ENCODE peak calls at places on chromosomes 5 and 9, in four cellular contexts. One of them, this sample, is unnamed.

GRCh38 chr9:82722556-82722955 is 340.4 kb downstream of the RASEF start:
- DNase-seq in HepG2: no peak
- DNase-seq in GM12878: no peak
- DNase-seq in K562: no peak
- DNase-seq in this sample: no peak

GRCh38 chr9:3893519-3893918 is 367.7 kb upstream of the RFX3 start:
- DNase-seq in HepG2: no peak
- DNase-seq in GM12878: no peak
- DNase-seq in K562: no peak
- DNase-seq in this sample: no peak

GRCh38 chr9:129719135-129719534 is 33.7 kb downstream of the PTGES start:
- DNase-seq in HepG2: no peak
- DNase-seq in GM12878: no peak
- DNase-seq in K562: no peak
- DNase-seq in this sample: no peak

GRCh38 chr9:89497978-89498844 is at the start of gene SEMA4D:
- DNase-seq in HepG2: no peak
- DNase-seq in GM12878: no peak
- DNase-seq in K562: peak; percentile 54
- DNase-seq in this sample: peak; percentile 82

GRCh38 chr5:152364172-152364571 is 40.9 kb downstream of the NMUR2 start:
- DNase-seq in HepG2: no peak
- DNase-seq in GM12878: no peak
- DNase-seq in K562: no peak
- DNase-seq in this sample: no peak

GRCh38 chr5:176658817-176659216 is 11.5 kb downstream of the TSPAN17 start:
- DNase-seq in HepG2: no peak
- DNase-seq in GM12878: no peak
- DNase-seq in K562: no peak
- DNase-seq in this sample: no peak

GRCh38 chr9:13513710-13514444 is 234.4 kb upstream of the MPDZ start:
- DNase-seq in HepG2: no peak
- DNase-seq in GM12878: no peak
- DNase-seq in K562: peak; percentile 2
- DNase-seq in this sample: peak; percentile 6

GRCh38 chr5:54753034-54753433 is 232.4 kb downstream of the ESM1 start:
- DNase-seq in HepG2: no peak
- DNase-seq in GM12878: peak; percentile 51
- DNase-seq in K562: no peak
- DNase-seq in this sample: no peak

GRCh38 chr5:1139806-1140187 is 27.9 kb upstream of the SLC12A7 start:
- DNase-seq in HepG2: no peak
- DNase-seq in GM12878: no peak
- DNase-seq in K562: no peak
- DNase-seq in this sample: no peak

GRCh38 chr9:103183569-103184191 is 188.5 kb downstream of the CYLC2 start:
- DNase-seq in HepG2: peak; percentile 9
- DNase-seq in GM12878: no peak
- DNase-seq in K562: no peak
- DNase-seq in this sample: no peak

GRCh38 chr5:59039296-59040006 is 456.6 kb downstream of the RAB3C start:
- DNase-seq in HepG2: no peak
- DNase-seq in GM12878: no peak
- DNase-seq in K562: peak; percentile 3
- DNase-seq in this sample: peak; percentile 50

GRCh38 chr5:135269224-135269623 is 129.8 kb downstream of the MACROH2A1 start:
- DNase-seq in HepG2: no peak
- DNase-seq in GM12878: no peak
- DNase-seq in K562: no peak
- DNase-seq in this sample: no peak

GRCh38 chr9:4861736-4862451 is 69.2 kb downstream of the RCL1 start:
- DNase-seq in HepG2: peak; percentile 63
- DNase-seq in GM12878: no peak
- DNase-seq in K562: peak; percentile 22
- DNase-seq in this sample: no peak

GRCh38 chr9:133818444-133818843 is 80.3 kb upstream of the SARDH start:
- DNase-seq in HepG2: peak; percentile 46
- DNase-seq in GM12878: no peak
- DNase-seq in K562: no peak
- DNase-seq in this sample: no peak

GRCh38 chr5:39675676-39676075 is 250.9 kb upstream of the DAB2 start:
- DNase-seq in HepG2: no peak
- DNase-seq in GM12878: no peak
- DNase-seq in K562: no peak
- DNase-seq in this sample: no peak

GRCh38 chr9:20352531-20352930 is 269.8 kb downstream of the MLLT3 start:
- DNase-seq in HepG2: no peak
- DNase-seq in GM12878: no peak
- DNase-seq in K562: no peak
- DNase-seq in this sample: no peak

GRCh38 chr9:38046669-38047300 is 22.2 kb downstream of the SHB start:
- DNase-seq in HepG2: peak; percentile 78
- DNase-seq in GM12878: no peak
- DNase-seq in K562: no peak
- DNase-seq in this sample: no peak

GRCh38 chr5:159010611-159011497 is 88.9 kb downstream of the EBF1 start:
- DNase-seq in HepG2: no peak
- DNase-seq in GM12878: peak; percentile 84
- DNase-seq in K562: no peak
- DNase-seq in this sample: no peak

GRCh38 chr9:135962696-135963307 is 1.6 kb upstream of the UBAC1 start:
- DNase-seq in HepG2: no peak
- DNase-seq in GM12878: no peak
- DNase-seq in K562: no peak
- DNase-seq in this sample: no peak

GRCh38 chr9:36742264-36742663 is 169.6 kb downstream of the MELK start:
- DNase-seq in HepG2: no peak
- DNase-seq in GM12878: no peak
- DNase-seq in K562: no peak
- DNase-seq in this sample: no peak

GRCh38 chr5:167261309-167262100 is 1029.9 kb upstream of the WWC1 start:
- DNase-seq in HepG2: no peak
- DNase-seq in GM12878: no peak
- DNase-seq in K562: no peak
- DNase-seq in this sample: peak; percentile 39

GRCh38 chr9:8430945-8431344 is 631.4 kb upstream of the DMAC1 start:
- DNase-seq in HepG2: no peak
- DNase-seq in GM12878: no peak
- DNase-seq in K562: no peak
- DNase-seq in this sample: no peak

GRCh38 chr5:93245226-93245625 is 335.8 kb downstream of the NR2F1-AS1 start:
- DNase-seq in HepG2: no peak
- DNase-seq in GM12878: no peak
- DNase-seq in K562: no peak
- DNase-seq in this sample: no peak

GRCh38 chr9:90803860-90804593 is 2.4 kb downstream of the SYK start:
- DNase-seq in HepG2: no peak
- DNase-seq in GM12878: no peak
- DNase-seq in K562: peak; percentile 24
- DNase-seq in this sample: no peak

GRCh38 chr5:59296317-59297264 is 596.9 kb downstream of the PDE4D start:
- DNase-seq in HepG2: peak; percentile 43
- DNase-seq in GM12878: no peak
- DNase-seq in K562: no peak
- DNase-seq in this sample: no peak

GRCh38 chr5:123365163-123365562 is 58.0 kb downstream of the CEP120 start:
- DNase-seq in HepG2: no peak
- DNase-seq in GM12878: no peak
- DNase-seq in K562: no peak
- DNase-seq in this sample: no peak

GRCh38 chr5:136053336-136054121 is 24.7 kb downstream of the TGFBI start:
- DNase-seq in HepG2: peak; percentile 99
- DNase-seq in GM12878: no peak
- DNase-seq in K562: peak; percentile 27
- DNase-seq in this sample: no peak

GRCh38 chr5:154972476-154973080 is 31.7 kb downstream of the MRPL22 start:
- DNase-seq in HepG2: peak; percentile 35
- DNase-seq in GM12878: no peak
- DNase-seq in K562: peak; percentile 54
- DNase-seq in this sample: peak; percentile 48

GRCh38 chr5:96476654-96477053 is 43.6 kb upstream of the PCSK1 start:
- DNase-seq in HepG2: no peak
- DNase-seq in GM12878: no peak
- DNase-seq in K562: no peak
- DNase-seq in this sample: no peak

GRCh38 chr9:134413112-134413715 is 87.0 kb downstream of the RXRA start:
- DNase-seq in HepG2: no peak
- DNase-seq in GM12878: no peak
- DNase-seq in K562: no peak
- DNase-seq in this sample: no peak

GRCh38 chr5:174397206-174397605 is 327.2 kb upstream of the MSX2 start:
- DNase-seq in HepG2: no peak
- DNase-seq in GM12878: no peak
- DNase-seq in K562: no peak
- DNase-seq in this sample: no peak

GRCh38 chr5:128290152-128290858 is 206.7 kb downstream of the SLC12A2 start:
- DNase-seq in HepG2: no peak
- DNase-seq in GM12878: no peak
- DNase-seq in K562: no peak
- DNase-seq in this sample: no peak

GRCh38 chr9:76302947-76303550 is 91.2 kb downstream of the RFK start:
- DNase-seq in HepG2: peak; percentile 37
- DNase-seq in GM12878: no peak
- DNase-seq in K562: peak; percentile 34
- DNase-seq in this sample: peak; percentile 53

GRCh38 chr9:87266697-87267096 is 231.0 kb upstream of the DAPK1 start:
- DNase-seq in HepG2: no peak
- DNase-seq in GM12878: no peak
- DNase-seq in K562: no peak
- DNase-seq in this sample: no peak

GRCh38 chr9:87269777-87270176 is 227.9 kb upstream of the DAPK1 start:
- DNase-seq in HepG2: no peak
- DNase-seq in GM12878: no peak
- DNase-seq in K562: no peak
- DNase-seq in this sample: no peak

GRCh38 chr9:87269296-87269695 is 228.4 kb upstream of the DAPK1 start:
- DNase-seq in HepG2: no peak
- DNase-seq in GM12878: no peak
- DNase-seq in K562: no peak
- DNase-seq in this sample: no peak

GRCh38 chr9:87267701-87268100 is 230.0 kb upstream of the DAPK1 start:
- DNase-seq in HepG2: no peak
- DNase-seq in GM12878: no peak
- DNase-seq in K562: no peak
- DNase-seq in this sample: no peak

DNA sequence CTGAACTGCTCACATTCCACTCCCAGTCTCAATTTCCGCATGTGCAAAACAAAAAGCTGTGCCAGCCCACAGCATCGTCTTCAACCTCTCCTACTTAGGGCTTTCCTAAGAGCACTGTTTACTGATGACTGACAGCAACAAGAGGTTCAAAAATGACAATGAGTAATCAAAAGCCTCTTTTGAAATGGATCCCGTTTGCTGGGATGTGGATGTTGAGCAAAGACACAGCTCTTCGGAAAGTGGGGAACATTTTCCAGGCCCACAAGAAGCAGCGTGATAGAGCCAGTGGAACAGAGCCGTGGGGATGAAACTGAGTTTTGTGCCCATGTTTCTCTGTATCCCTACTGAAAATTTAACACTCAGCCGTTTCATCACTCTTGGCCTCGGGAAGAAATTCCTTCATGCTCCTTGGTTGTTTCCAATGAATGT is 230.4 kb upstream of the DAPK1 start:
- DNase-seq in HepG2: no peak
- DNase-seq in GM12878: no peak
- DNase-seq in K562: no peak
- DNase-seq in this sample: no peak
- TF ChIP-seq FOXK2 in HepG2: no peak
- TF ChIP-seq FOXK2 in GM12878: no peak
- TF ChIP-seq FOXK2 in K562: no peak
- TF ChIP-seq FOXK2 in this sample: no peak

DNA sequence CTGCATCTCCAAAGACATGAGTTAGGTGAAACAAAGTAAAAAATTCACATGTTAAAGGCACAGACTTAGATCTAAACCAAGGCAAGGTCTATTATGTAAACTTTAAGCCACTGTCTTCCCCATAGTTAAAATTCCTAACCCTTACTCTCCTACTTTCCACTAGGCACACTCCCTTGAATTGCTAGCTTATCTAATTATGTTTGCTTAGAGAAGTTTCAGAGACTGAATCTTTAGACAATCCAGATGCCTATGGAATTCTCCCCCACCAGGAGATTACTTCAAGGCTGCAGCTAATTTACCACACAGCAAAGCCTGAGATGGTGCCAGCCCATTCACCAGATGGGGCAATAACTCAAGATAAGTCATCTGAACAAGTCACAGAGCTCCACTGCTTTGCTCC is 803.1 kb upstream of the COX7C start:
- DNase-seq in HepG2: no peak
- DNase-seq in GM12878: no peak
- DNase-seq in K562: no peak
- DNase-seq in this sample: no peak
- TF ChIP-seq FOXM1 in HepG2: no peak
- TF ChIP-seq FOXM1 in GM12878: no peak
- TF ChIP-seq FOXM1 in K562: no peak
- TF ChIP-seq FOXM1 in this sample: no peak

GRCh38 chr5:178435321-178436238 is 154.6 kb downstream of the COL23A1 start:
- DNase-seq in HepG2: no peak
- DNase-seq in GM12878: no peak
- DNase-seq in K562: no peak
- DNase-seq in this sample: no peak
- TF ChIP-seq FOXK2 in HepG2: no peak
- TF ChIP-seq FOXK2 in GM12878: no peak
- TF ChIP-seq FOXK2 in K562: no peak
- TF ChIP-seq FOXK2 in this sample: no peak

GRCh38 chr9:2013688-2014087 is 1.5 kb upstream of the SMARCA2 start:
- DNase-seq in HepG2: no peak
- DNase-seq in GM12878: no peak
- DNase-seq in K562: no peak
- DNase-seq in this sample: no peak
- TF ChIP-seq FOXM1 in HepG2: no peak
- TF ChIP-seq FOXM1 in GM12878: no peak
- TF ChIP-seq FOXM1 in K562: no peak
- TF ChIP-seq FOXM1 in this sample: no peak

DNA sequence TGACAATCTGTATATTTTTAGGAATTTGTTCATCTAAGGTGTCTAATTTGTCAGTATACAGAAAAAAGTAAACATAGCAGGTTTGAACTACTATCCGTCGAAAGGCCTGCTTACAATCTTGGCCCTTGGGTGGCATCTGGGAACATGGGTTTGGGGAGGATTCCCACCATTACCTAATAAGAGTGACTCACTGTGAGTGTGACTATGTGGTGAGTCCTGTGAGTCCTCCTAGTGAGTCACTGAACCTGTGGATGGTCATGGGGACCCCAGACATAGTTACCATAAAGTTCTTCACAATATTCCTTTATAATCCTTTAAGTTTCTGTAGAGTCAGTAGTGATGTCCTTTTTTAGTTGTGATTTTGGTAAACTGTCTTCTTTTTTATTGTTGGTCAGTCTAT is 37.0 kb downstream of the RNF130 start:
- DNase-seq in HepG2: no peak
- DNase-seq in GM12878: no peak
- DNase-seq in K562: no peak
- DNase-seq in this sample: no peak
- TF ChIP-seq FOXK2 in HepG2: no peak
- TF ChIP-seq FOXK2 in GM12878: no peak
- TF ChIP-seq FOXK2 in K562: no peak
- TF ChIP-seq FOXK2 in this sample: no peak

This sample was measured in HEK293T.